ENCODE peak calls at places on chromosome 21, in nine cellular contexts. X is choroid plexus epithelial cell, B is ecto neural progenitor cell, W is progenitor cell of endocrine pancreas, R is mucosa of gallbladder, T is dorsolateral prefrontal cortex, G is T-cell, Q is occipital lobe, U is heart right ventricle. F is an unnamed sample.

GRCh38 chr21:38310619-38311018 is 53.8 kb downstream of the KCNJ15 start:
- DNase-seq in G (no peak), Q (no peak), R (no peak), B (no peak), U (no peak), T (no peak), X (peak), W (no peak), F (no peak)

GRCh38 chr21:28540514-28540913 is 452.2 kb downstream of the LTN1 start:
- DNase-seq in U (no peak), R (no peak), T (no peak), B (no peak), X (peak), G (no peak), Q (no peak), W (no peak), F (no peak)

GRCh38 chr21:32340863-32341848 is 42.5 kb downstream of the MRAP start:
- DNase-seq in R (no peak), X (no peak), G (no peak), B (no peak), W (no peak), U (no peak), T (no peak), Q (no peak), F (no peak)

GRCh38 chr21:42189860-42190491 is 29.0 kb upstream of the ABCG1 start:
- DNase-seq in G (peak), W (no peak), T (no peak), X (no peak), B (no peak), U (no peak), R (no peak), Q (no peak), F (no peak)

GRCh38 chr21:36807421-36808004 is 108.6 kb downstream of the SIM2 start:
- DNase-seq in Q (no peak), W (no peak), X (no peak), T (no peak), R (no peak), B (peak), G (no peak), U (no peak), F (no peak)

GRCh38 chr21:43899307-43900077 is 34.5 kb downstream of the AGPAT3 start:
- DNase-seq in G (no peak), U (no peak), R (no peak), Q (no peak), B (no peak), W (no peak), T (no peak), X (no peak), F (no peak)

GRCh38 chr21:32572574-32573420 is 12.5 kb downstream of the TCP10L start:
- DNase-seq in Q (no peak), G (no peak), T (no peak), U (no peak), R (peak), B (no peak), X (no peak), W (no peak), F (peak)

GRCh38 chr21:46029201-46029924 is 47.8 kb downstream of the COL6A1 start:
- DNase-seq in X (no peak), Q (no peak), G (no peak), B (no peak), R (no peak), U (no peak), T (no peak), W (no peak), F (peak)

GRCh38 chr21:28252923-28253322 is 739.8 kb downstream of the LTN1 start:
- DNase-seq in X (peak), B (no peak), W (no peak), R (no peak), T (no peak), U (no peak), G (no peak), Q (no peak), F (no peak)

GRCh38 chr21:43864313-43864805 is 664 bp upstream of the AGPAT3 start:
- DNase-seq in X (no peak), Q (no peak), W (peak), B (no peak), U (peak), G (no peak), T (peak), R (peak), F (peak)

F was measured in islet precursor cell.